ENCODE peak calls at places on chromosome 3, in ten cellular contexts. C is left cardiac atrium; B is CD4-positive, CD25-positive, alpha-beta regulatory T cell; G is NCI-H2081; K is head of caudate nucleus; J is GOT3; Y is right cardiac atrium; Q is HCT116; L is mammary epithelial cell; S is stimulated activated CD8-positive, alpha-beta memory T cell treated with anti-CD3 and anti-CD28 coated beads, Interleukin-15, amount 100 ng/mL, for 24 hours. A is an unnamed sample.

GRCh38 chr3:172892158-172892557 is 141.6 kb downstream of the ECT2 start:
- DNase-seq in C (no peak), B (no peak), G (no peak), K (no peak), J (no peak), Y (no peak), Q (no peak), L (peak), S (no peak), A (no peak)

GRCh38 chr3:115475178-115476041 is 147.9 kb upstream of the GAP43 start:
- DNase-seq in C (no peak), B (no peak), G (no peak), K (no peak), J (no peak), Y (peak), Q (no peak), L (no peak), S (no peak), A (no peak)

GRCh38 chr3:188178293-188178950 is 24.5 kb downstream of the LPP start:
- DNase-seq in C (no peak), B (peak), G (no peak), K (no peak), J (no peak), Y (no peak), Q (no peak), L (no peak), S (no peak), A (no peak)

GRCh38 chr3:173743512-173743911 is 346.0 kb downstream of the NLGN1 start:
- DNase-seq in C (no peak), B (no peak), G (peak), K (no peak), J (no peak), Y (no peak), Q (no peak), L (no peak), S (no peak), A (no peak)

GRCh38 chr3:121482651-121483050 is 63.1 kb downstream of the POLQ start:
- DNase-seq in C (no peak), B (no peak), G (no peak), K (no peak), J (no peak), Y (no peak), Q (no peak), L (peak), S (no peak), A (no peak)

GRCh38 chr3:183931881-183932280 is 47.2 kb upstream of the PARL start:
- DNase-seq in C (no peak), B (no peak), G (no peak), K (no peak), J (no peak), Y (no peak), Q (no peak), L (no peak), S (no peak), A (no peak)

GRCh38 chr3:148957586-148957985 is 33.8 kb upstream of the GYG1 start:
- DNase-seq in C (no peak), B (peak), G (peak), K (no peak), J (no peak), Y (no peak), Q (peak), L (no peak), S (no peak), A (no peak)

GRCh38 chr3:194396897-194397756 is 1.9 kb downstream of the GP5 start:
- DNase-seq in C (no peak), B (peak), G (no peak), K (no peak), J (no peak), Y (no peak), Q (no peak), L (no peak), S (no peak), A (no peak)